ENCODE peak calls at places on chromosomes 13 and 19, in six cellular contexts. F is adipocyte; T is aorta; N is GM23338; A is effector memory CD4-positive, alpha-beta T cell; B is A549. Y is an unnamed sample.

GRCh38 chr13:52070929-52071523 is 46.5 kb downstream of the UTP14C start:
- DNase-seq in F (peak; percentile 35), T (no peak), N (no peak), A (no peak), B (no peak), Y (no peak)

GRCh38 chr19:383922-384800 is 24.8 kb downstream of the C2CD4C start:
- DNase-seq in F (no peak), T (no peak), N (peak; percentile 89), A (no peak), B (no peak), Y (no peak)

GRCh38 chr13:85334187-85334586 is 465.0 kb downstream of the SLITRK6 start:
- DNase-seq in F (no peak), T (no peak), N (no peak), A (no peak), B (no peak), Y (no peak)

GRCh38 chr13:98173431-98173921 is 3.6 kb downstream of the RNF113B start:
- DNase-seq in F (peak; percentile 84), T (no peak), N (peak; percentile 71), A (no peak), B (peak; percentile 46), Y (peak; percentile 67)

GRCh38 chr13:107864543-107865460 is 350.5 kb downstream of the LIG4 start:
- DNase-seq in F (peak; percentile 88), T (no peak), N (peak; percentile 90), A (no peak), B (peak; percentile 35), Y (no peak)

GRCh38 chr13:101230271-101230890 is 185.9 kb downstream of the NALCN start:
- DNase-seq in F (peak; percentile 31), T (no peak), N (peak; percentile 33), A (no peak), B (no peak), Y (no peak)

GRCh38 chr13:112177459-112177858 is 110.5 kb downstream of the SOX1 start:
- DNase-seq in F (no peak), T (no peak), N (no peak), A (no peak), B (no peak), Y (no peak)

GRCh38 chr13:100512422-100512821 is 76.2 kb downstream of the GGACT start:
- DNase-seq in F (no peak), T (no peak), N (no peak), A (no peak), B (no peak), Y (no peak)

GRCh38 chr13:71828117-71828516 is 38.9 kb downstream of the DACH1 start:
- DNase-seq in F (no peak), T (no peak), N (no peak), A (no peak), B (no peak), Y (no peak)

GRCh38 chr19:48480151-48480475 is 10.9 kb downstream of the CYTH2 start:
- DNase-seq in F (no peak), T (peak; percentile 90), N (peak; percentile 91), A (no peak), B (no peak), Y (peak; percentile 69)

GRCh38 chr13:42348576-42348975 is 76.6 kb downstream of the AKAP11 start:
- DNase-seq in F (no peak), T (no peak), N (no peak), A (no peak), B (no peak), Y (no peak)

GRCh38 chr13:40993119-40993518 is 26.0 kb downstream of the ELF1 start:
- DNase-seq in F (no peak), T (no peak), N (peak; percentile 53), A (no peak), B (no peak), Y (no peak)

GRCh38 chr19:34145741-34146202 is 26.5 kb upstream of the LSM14A start:
- DNase-seq in F (peak; percentile 80), T (no peak), N (peak; percentile 76), A (peak; percentile 7), B (peak; percentile 75), Y (no peak)

GRCh38 chr19:34136127-34136526 is 36.2 kb upstream of the LSM14A start:
- DNase-seq in F (no peak), T (no peak), N (no peak), A (no peak), B (no peak), Y (no peak)

GRCh38 chr19:34135401-34135800 is 36.9 kb upstream of the LSM14A start:
- DNase-seq in F (no peak), T (no peak), N (no peak), A (no peak), B (no peak), Y (no peak)

DNA sequence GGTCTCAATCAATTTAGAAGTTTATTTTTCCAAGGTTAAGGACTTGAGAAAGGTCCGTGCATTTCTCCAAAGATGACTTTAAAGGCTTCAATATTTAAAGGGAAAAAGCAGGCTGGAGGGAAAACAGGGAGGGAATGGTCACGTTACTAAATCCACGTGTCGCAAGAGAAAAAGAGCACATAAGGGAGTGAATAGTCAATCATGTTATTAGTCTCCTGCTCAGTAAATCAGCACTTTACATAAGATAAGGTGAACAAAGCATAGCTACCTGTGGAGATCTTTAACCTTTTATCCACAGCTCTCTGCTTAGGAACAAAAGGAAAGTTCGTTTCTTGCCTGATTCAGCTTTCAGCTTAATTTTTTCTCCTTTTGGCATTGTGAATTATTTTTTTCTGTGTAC is 31.3 kb upstream of the LSM14A start:
- DNase-seq in F (no peak), T (no peak), N (no peak), A (no peak), B (no peak), Y (no peak)
- H3K4me3 ChIP-seq in F (no peak overlapping the region), T (no peak overlapping the region), N (no peak overlapping the region), A (no peak overlapping the region), B (no peak overlapping the region), Y (no peak overlapping the region)

GRCh38 chr13:34346626-34347025 is 528.7 kb downstream of the RFC3 start:
- DNase-seq in F (peak; percentile 48), T (no peak), N (no peak), A (no peak), B (no peak), Y (no peak)

GRCh38 chr13:34345601-34345939 is 527.6 kb downstream of the RFC3 start:
- DNase-seq in F (no peak), T (no peak), N (peak; percentile 50), A (no peak), B (no peak), Y (no peak)

GRCh38 chr13:34344761-34345600 is 527.0 kb downstream of the RFC3 start:
- DNase-seq in F (no peak), T (no peak), N (no peak), A (no peak), B (no peak), Y (no peak)

GRCh38 chr13:34340534-34340933 is 522.6 kb downstream of the RFC3 start:
- DNase-seq in F (no peak), T (no peak), N (no peak), A (no peak), B (peak; percentile 69), Y (peak; percentile 26)

GRCh38 chr13:34343413-34343812 is 525.5 kb downstream of the RFC3 start:
- DNase-seq in F (no peak), T (no peak), N (no peak), A (no peak), B (no peak), Y (no peak)
- H3K4me1 ChIP-seq in F (peaks cover 5% of the 10 kb centered on the region), T (no peaks in the 10 kb centered on the region), N (peaks cover 21% of the 10 kb centered on the region), A (no peaks in the 10 kb centered on the region), B (peaks cover 38% of the 10 kb centered on the region), Y (no peaks in the 10 kb centered on the region)

GRCh38 chr19:30566681-30567420 is 194.7 kb downstream of the ZNF536 start:
- DNase-seq in F (no peak), T (no peak), N (no peak), A (no peak), B (no peak), Y (no peak)
- H3K4me3 ChIP-seq in F (no peak overlapping the region), T (no peak overlapping the region), N (no peak overlapping the region), A (no peak overlapping the region), B (no peak overlapping the region), Y (no peak overlapping the region)

GRCh38 chr13:93685900-93686299 is 459.3 kb downstream of the GPC6 start:
- DNase-seq in F (no peak), T (no peak), N (no peak), A (no peak), B (no peak), Y (no peak)
- H3K4me1 ChIP-seq in F (peaks cover 6% of the 10 kb centered on the region), T (no peaks in the 10 kb centered on the region), N (peaks cover 5% of the 10 kb centered on the region), A (no peaks in the 10 kb centered on the region), B (peaks cover 6% of the 10 kb centered on the region), Y (no peaks in the 10 kb centered on the region)

GRCh38 chr19:41939861-41940442 is 11.7 kb upstream of the ERFL start:
- DNase-seq in F (peak; percentile 52), T (no peak), N (peak; percentile 77), A (peak; percentile 45), B (no peak), Y (no peak)
- H3K4me3 ChIP-seq in F (peak overlapping the region; percentile 78), T (no peak overlapping the region), N (peak overlapping the region; percentile 66), A (peak overlapping the region; percentile 53), B (peak overlapping the region; percentile 56), Y (peak overlapping the region; percentile 14)

GRCh38 chr19:38843175-38843758 is 6.5 kb downstream of the HNRNPL start:
- DNase-seq in F (no peak), T (no peak), N (no peak), A (no peak), B (peak; percentile 13), Y (no peak)

GRCh38 chr19:38845374-38846024 is 4.3 kb downstream of the HNRNPL start:
- DNase-seq in F (no peak), T (no peak), N (no peak), A (no peak), B (no peak), Y (no peak)

GRCh38 chr19:38842439-38843174 is 7.2 kb downstream of the HNRNPL start:
- DNase-seq in F (no peak), T (no peak), N (no peak), A (peak; percentile 58), B (peak; percentile 23), Y (no peak)

GRCh38 chr19:38846097-38846496 is 3.7 kb downstream of the HNRNPL start:
- DNase-seq in F (no peak), T (no peak), N (no peak), A (no peak), B (peak; percentile 18), Y (no peak)

GRCh38 chr19:38844093-38844686 is 5.6 kb downstream of the HNRNPL start:
- DNase-seq in F (no peak), T (no peak), N (no peak), A (no peak), B (no peak), Y (no peak)
- H3K4me1 ChIP-seq in F (peaks cover 17% of the 10 kb centered on the region), T (no peaks in the 10 kb centered on the region), N (peaks cover 7% of the 10 kb centered on the region), A (peaks cover 64% of the 10 kb centered on the region), B (peaks cover 84% of the 10 kb centered on the region), Y (peaks cover 32% of the 10 kb centered on the region)

GRCh38 chr19:13411899-13412298 is 94.4 kb downstream of the CACNA1A start:
- DNase-seq in F (no peak), T (no peak), N (no peak), A (no peak), B (no peak), Y (no peak)
- H3K4me3 ChIP-seq in F (no peak overlapping the region), T (no peak overlapping the region), N (no peak overlapping the region), A (no peak overlapping the region), B (no peak overlapping the region), Y (no peak overlapping the region)

Y was measured in tibial artery.